ENCODE peak calls at places on chromosomes 3 and 15, in five cellular contexts. One of them, this sample, is unnamed.

GRCh38 chr3:134369231-134369741 is 5.0 kb downstream of the AMOTL2 start:
- DNase-seq in AG04450: no peak
- DNase-seq in NCI-H146: no peak
- DNase-seq in right cardiac atrium: no peak
- DNase-seq in cardiac fibroblast: peak; percentile 76
- DNase-seq in this sample: peak; percentile 54

GRCh38 chr3:64152100-64152499 is 73.2 kb downstream of the PRICKLE2 start:
- DNase-seq in AG04450: peak; percentile 74
- DNase-seq in NCI-H146: no peak
- DNase-seq in right cardiac atrium: peak; percentile 22
- DNase-seq in cardiac fibroblast: peak; percentile 90
- DNase-seq in this sample: peak; percentile 64

GRCh38 chr3:149371001-149371722 is 6.3 kb downstream of the TM4SF1 start:
- DNase-seq in AG04450: no peak
- DNase-seq in NCI-H146: peak; percentile 49
- DNase-seq in right cardiac atrium: no peak
- DNase-seq in cardiac fibroblast: peak; percentile 64
- DNase-seq in this sample: peak; percentile 24

GRCh38 chr15:23441204-23441603 is 5.8 kb downstream of the GOLGA6L2 start:
- DNase-seq in AG04450: no peak
- DNase-seq in NCI-H146: no peak
- DNase-seq in right cardiac atrium: no peak
- DNase-seq in cardiac fibroblast: no peak
- DNase-seq in this sample: no peak

GRCh38 chr15:50144342-50145120 is 25.5 kb upstream of the ATP8B4 start:
- DNase-seq in AG04450: no peak
- DNase-seq in NCI-H146: no peak
- DNase-seq in right cardiac atrium: no peak
- DNase-seq in cardiac fibroblast: no peak
- DNase-seq in this sample: no peak

GRCh38 chr3:149369991-149370866 is 7.2 kb downstream of the TM4SF1 start:
- DNase-seq in AG04450: no peak
- DNase-seq in NCI-H146: peak; percentile 29
- DNase-seq in right cardiac atrium: no peak
- DNase-seq in cardiac fibroblast: no peak
- DNase-seq in this sample: no peak

GRCh38 chr3:20043398-20043797 is 3.2 kb downstream of the KAT2B start:
- DNase-seq in AG04450: no peak
- DNase-seq in NCI-H146: no peak
- DNase-seq in right cardiac atrium: peak; percentile 91
- DNase-seq in cardiac fibroblast: peak; percentile 60
- DNase-seq in this sample: peak; percentile 48

GRCh38 chr15:34436126-34436955 is 1.3 kb downstream of the GOLGA8A start:
- DNase-seq in AG04450: no peak
- DNase-seq in NCI-H146: no peak
- DNase-seq in right cardiac atrium: no peak
- DNase-seq in cardiac fibroblast: no peak
- DNase-seq in this sample: no peak

GRCh38 chr3:113147608-113148306 is 63.6 kb upstream of the BOC start:
- DNase-seq in AG04450: no peak
- DNase-seq in NCI-H146: no peak
- DNase-seq in right cardiac atrium: no peak
- DNase-seq in cardiac fibroblast: no peak
- DNase-seq in this sample: no peak

GRCh38 chr3:191721390-191721801 is 260.4 kb downstream of the PYDC2 start:
- DNase-seq in AG04450: no peak
- DNase-seq in NCI-H146: no peak
- DNase-seq in right cardiac atrium: no peak
- DNase-seq in cardiac fibroblast: no peak
- DNase-seq in this sample: no peak

GRCh38 chr3:37906734-37907282 is 45.1 kb downstream of the CTDSPL start:
- DNase-seq in AG04450: no peak
- DNase-seq in NCI-H146: no peak
- DNase-seq in right cardiac atrium: no peak
- DNase-seq in cardiac fibroblast: no peak
- DNase-seq in this sample: no peak

GRCh38 chr3:50272911-50273688 is 4.2 kb downstream of the SEMA3B start:
- DNase-seq in AG04450: no peak
- DNase-seq in NCI-H146: peak; percentile 72
- DNase-seq in right cardiac atrium: peak; percentile 81
- DNase-seq in cardiac fibroblast: peak; percentile 76
- DNase-seq in this sample: peak; percentile 51

GRCh38 chr3:14806641-14807263 is 12.0 kb upstream of the FGD5 start:
- DNase-seq in AG04450: no peak
- DNase-seq in NCI-H146: no peak
- DNase-seq in right cardiac atrium: no peak
- DNase-seq in cardiac fibroblast: peak; percentile 28
- DNase-seq in this sample: no peak

GRCh38 chr15:95845862-95846515 is 484.5 kb upstream of the NR2F2 start:
- DNase-seq in AG04450: peak; percentile 42
- DNase-seq in NCI-H146: no peak
- DNase-seq in right cardiac atrium: peak; percentile 43
- DNase-seq in cardiac fibroblast: peak; percentile 14
- DNase-seq in this sample: peak; percentile 84

GRCh38 chr3:132870596-132870995 is 148.4 kb upstream of the NPHP3 start:
- DNase-seq in AG04450: no peak
- DNase-seq in NCI-H146: peak; percentile 75
- DNase-seq in right cardiac atrium: no peak
- DNase-seq in cardiac fibroblast: no peak
- DNase-seq in this sample: no peak

GRCh38 chr3:55664387-55664786 is 177.3 kb upstream of the WNT5A start:
- DNase-seq in AG04450: no peak
- DNase-seq in NCI-H146: no peak
- DNase-seq in right cardiac atrium: no peak
- DNase-seq in cardiac fibroblast: no peak
- DNase-seq in this sample: no peak

GRCh38 chr15:45187894-45188830 is at the start of gene SHF:
- DNase-seq in AG04450: peak; percentile 21
- DNase-seq in NCI-H146: peak; percentile 76
- DNase-seq in right cardiac atrium: peak; percentile 74
- DNase-seq in cardiac fibroblast: peak; percentile 59
- DNase-seq in this sample: no peak

GRCh38 chr15:80780416-80781221 is 1.4 kb downstream of the CEMIP start:
- DNase-seq in AG04450: no peak
- DNase-seq in NCI-H146: peak; percentile 44
- DNase-seq in right cardiac atrium: peak; percentile 72
- DNase-seq in cardiac fibroblast: peak; percentile 68
- DNase-seq in this sample: peak; percentile 43

GRCh38 chr3:37173806-37174205 is 576 bp downstream of the LRRFIP2 start:
- DNase-seq in AG04450: no peak
- DNase-seq in NCI-H146: no peak
- DNase-seq in right cardiac atrium: no peak
- DNase-seq in cardiac fibroblast: no peak
- DNase-seq in this sample: no peak

GRCh38 chr15:51814616-51815015 is 14.8 kb upstream of the TMOD3 start:
- DNase-seq in AG04450: no peak
- DNase-seq in NCI-H146: no peak
- DNase-seq in right cardiac atrium: no peak
- DNase-seq in cardiac fibroblast: no peak
- DNase-seq in this sample: no peak

GRCh38 chr3:69080233-69080644 is at the start of gene UBA3:
- DNase-seq in AG04450: no peak
- DNase-seq in NCI-H146: peak; percentile 84
- DNase-seq in right cardiac atrium: peak; percentile 92
- DNase-seq in cardiac fibroblast: peak; percentile 89
- DNase-seq in this sample: peak; percentile 82

GRCh38 chr15:31278056-31278445 is 48.6 kb upstream of the KLF13 start:
- DNase-seq in AG04450: no peak
- DNase-seq in NCI-H146: no peak
- DNase-seq in right cardiac atrium: no peak
- DNase-seq in cardiac fibroblast: no peak
- DNase-seq in this sample: no peak

GRCh38 chr3:149339931-149340309 is 6.5 kb upstream of the TM4SF18 start:
- DNase-seq in AG04450: peak; percentile 79
- DNase-seq in NCI-H146: peak; percentile 93
- DNase-seq in right cardiac atrium: peak; percentile 90
- DNase-seq in cardiac fibroblast: peak; percentile 98
- DNase-seq in this sample: peak; percentile 95

GRCh38 chr3:39548282-39548681 is 80.8 kb downstream of the MOBP start:
- DNase-seq in AG04450: no peak
- DNase-seq in NCI-H146: no peak
- DNase-seq in right cardiac atrium: no peak
- DNase-seq in cardiac fibroblast: peak; percentile 51
- DNase-seq in this sample: peak; percentile 10

GRCh38 chr3:159260049-159260662 is 458.3 kb downstream of the MFSD1 start:
- DNase-seq in AG04450: peak; percentile 68
- DNase-seq in NCI-H146: peak; percentile 57
- DNase-seq in right cardiac atrium: peak; percentile 18
- DNase-seq in cardiac fibroblast: peak; percentile 80
- DNase-seq in this sample: peak; percentile 67

GRCh38 chr3:143668924-143669790 is 179.1 kb downstream of the SLC9A9 start:
- DNase-seq in AG04450: no peak
- DNase-seq in NCI-H146: no peak
- DNase-seq in right cardiac atrium: no peak
- DNase-seq in cardiac fibroblast: no peak
- DNase-seq in this sample: peak; percentile 26

GRCh38 chr3:39137991-39138803 is 15.2 kb downstream of the CSRNP1 start:
- DNase-seq in AG04450: no peak
- DNase-seq in NCI-H146: no peak
- DNase-seq in right cardiac atrium: no peak
- DNase-seq in cardiac fibroblast: no peak
- DNase-seq in this sample: no peak

GRCh38 chr3:140021269-140021668 is 86.3 kb downstream of the CLSTN2 start:
- DNase-seq in AG04450: no peak
- DNase-seq in NCI-H146: no peak
- DNase-seq in right cardiac atrium: no peak
- DNase-seq in cardiac fibroblast: no peak
- DNase-seq in this sample: no peak

GRCh38 chr3:143222505-143222904 is 102.9 kb downstream of the CHST2 start:
- DNase-seq in AG04450: no peak
- DNase-seq in NCI-H146: no peak
- DNase-seq in right cardiac atrium: no peak
- DNase-seq in cardiac fibroblast: no peak
- DNase-seq in this sample: no peak

This sample was measured in fibroblast of gingiva.